ENCODE peak calls at places on chromosomes 13 and 19, in six cellular contexts. One of them, this sample, is unnamed.

GRCh38 chr19:35486268-35486708 is 4.0 kb downstream of the KRTDAP start:
- DNase-seq in tibial nerve: no peak
- DNase-seq in BJ: no peak
- DNase-seq in lung: no peak
- DNase-seq in astrocyte of the spinal cord: no peak
- DNase-seq in left lung: no peak
- DNase-seq in this sample: no peak

GRCh38 chr19:2176336-2176994 is 12.7 kb downstream of the DOT1L start:
- DNase-seq in lung: peak
- DNase-seq in astrocyte of the spinal cord: no peak
- DNase-seq in left lung: peak
- DNase-seq in BJ: no peak
- DNase-seq in tibial nerve: no peak
- DNase-seq in this sample: no peak

GRCh38 chr19:4557971-4558941 is 1.2 kb downstream of the SEMA6B start:
- DNase-seq in left lung: no peak
- DNase-seq in tibial nerve: no peak
- DNase-seq in BJ: no peak
- DNase-seq in lung: no peak
- DNase-seq in astrocyte of the spinal cord: no peak
- DNase-seq in this sample: no peak

GRCh38 chr19:4543856-4544647 is 4.2 kb upstream of the LRG1 start:
- DNase-seq in astrocyte of the spinal cord: no peak
- DNase-seq in tibial nerve: no peak
- DNase-seq in left lung: no peak
- DNase-seq in BJ: no peak
- DNase-seq in lung: no peak
- DNase-seq in this sample: no peak

GRCh38 chr19:10116085-10116865 is 3.4 kb downstream of the EIF3G start:
- DNase-seq in left lung: no peak
- DNase-seq in BJ: no peak
- DNase-seq in tibial nerve: no peak
- DNase-seq in astrocyte of the spinal cord: no peak
- DNase-seq in lung: no peak
- DNase-seq in this sample: no peak

GRCh38 chr13:55602784-55603183 is 1537.9 kb upstream of the PRR20A start:
- DNase-seq in lung: no peak
- DNase-seq in left lung: no peak
- DNase-seq in tibial nerve: no peak
- DNase-seq in astrocyte of the spinal cord: no peak
- DNase-seq in BJ: no peak
- DNase-seq in this sample: no peak

GRCh38 chr19:46180701-46181385 is 32.8 kb downstream of the IGFL2 start:
- DNase-seq in astrocyte of the spinal cord: peak
- DNase-seq in BJ: no peak
- DNase-seq in lung: no peak
- DNase-seq in tibial nerve: no peak
- DNase-seq in left lung: no peak
- DNase-seq in this sample: peak

GRCh38 chr13:48571121-48571901 is 38.4 kb upstream of the RCBTB2 start:
- DNase-seq in lung: no peak
- DNase-seq in astrocyte of the spinal cord: peak
- DNase-seq in left lung: no peak
- DNase-seq in BJ: no peak
- DNase-seq in tibial nerve: no peak
- DNase-seq in this sample: no peak

GRCh38 chr19:12052571-12053169 is at the start of gene ZNF878:
- DNase-seq in BJ: peak
- DNase-seq in lung: peak
- DNase-seq in astrocyte of the spinal cord: peak
- DNase-seq in tibial nerve: peak
- DNase-seq in left lung: peak
- DNase-seq in this sample: peak

GRCh38 chr13:52738719-52739467 is 727 bp downstream of the CNMD start:
- DNase-seq in tibial nerve: no peak
- DNase-seq in BJ: no peak
- DNase-seq in left lung: no peak
- DNase-seq in astrocyte of the spinal cord: no peak
- DNase-seq in lung: no peak
- DNase-seq in this sample: no peak

GRCh38 chr13:27311518-27312208 is 41.0 kb downstream of the RASL11A start:
- DNase-seq in lung: no peak
- DNase-seq in BJ: no peak
- DNase-seq in left lung: no peak
- DNase-seq in astrocyte of the spinal cord: no peak
- DNase-seq in tibial nerve: no peak
- DNase-seq in this sample: no peak

GRCh38 chr19:3776479-3777040 is 4.5 kb upstream of the RAX2 start:
- DNase-seq in BJ: no peak
- DNase-seq in astrocyte of the spinal cord: no peak
- DNase-seq in left lung: no peak
- DNase-seq in lung: no peak
- DNase-seq in tibial nerve: no peak
- DNase-seq in this sample: no peak

GRCh38 chr19:6484831-6485230 is 3.2 kb upstream of the DENND1C start:
- DNase-seq in lung: no peak
- DNase-seq in tibial nerve: no peak
- DNase-seq in astrocyte of the spinal cord: no peak
- DNase-seq in left lung: no peak
- DNase-seq in BJ: no peak
- DNase-seq in this sample: no peak

GRCh38 chr13:106899444-106899843 is 331.5 kb upstream of the ARGLU1 start:
- DNase-seq in BJ: no peak
- DNase-seq in left lung: no peak
- DNase-seq in lung: no peak
- DNase-seq in astrocyte of the spinal cord: no peak
- DNase-seq in tibial nerve: no peak
- DNase-seq in this sample: no peak

GRCh38 chr19:47446534-47447469 is 24.9 kb downstream of the SLC8A2 start:
- DNase-seq in astrocyte of the spinal cord: no peak
- DNase-seq in BJ: no peak
- DNase-seq in tibial nerve: no peak
- DNase-seq in left lung: no peak
- DNase-seq in lung: peak
- DNase-seq in this sample: no peak

GRCh38 chr13:111008351-111008750 is 93.5 kb upstream of the ANKRD10 start:
- DNase-seq in tibial nerve: no peak
- DNase-seq in lung: no peak
- DNase-seq in astrocyte of the spinal cord: no peak
- DNase-seq in left lung: no peak
- DNase-seq in BJ: no peak
- DNase-seq in this sample: no peak

GRCh38 chr13:48902421-48902820 is 73.3 kb upstream of the FNDC3A start:
- DNase-seq in tibial nerve: no peak
- DNase-seq in astrocyte of the spinal cord: no peak
- DNase-seq in BJ: no peak
- DNase-seq in lung: no peak
- DNase-seq in left lung: peak
- DNase-seq in this sample: no peak

GRCh38 chr19:1394252-1395193 is 6.8 kb downstream of the GAMT start:
- DNase-seq in lung: no peak
- DNase-seq in tibial nerve: no peak
- DNase-seq in BJ: no peak
- DNase-seq in left lung: no peak
- DNase-seq in astrocyte of the spinal cord: no peak
- DNase-seq in this sample: no peak

GRCh38 chr13:109818891-109819290 is 32.5 kb upstream of the IRS2 start:
- DNase-seq in astrocyte of the spinal cord: no peak
- DNase-seq in BJ: no peak
- DNase-seq in lung: no peak
- DNase-seq in tibial nerve: no peak
- DNase-seq in left lung: no peak
- DNase-seq in this sample: no peak

GRCh38 chr19:52995711-52996110 is 18.0 kb upstream of the ERVV-1 start:
- DNase-seq in lung: no peak
- DNase-seq in BJ: no peak
- DNase-seq in tibial nerve: no peak
- DNase-seq in astrocyte of the spinal cord: no peak
- DNase-seq in left lung: no peak
- DNase-seq in this sample: no peak

GRCh38 chr13:106835477-106835876 is 267.5 kb upstream of the ARGLU1 start:
- DNase-seq in left lung: no peak
- DNase-seq in BJ: no peak
- DNase-seq in lung: no peak
- DNase-seq in astrocyte of the spinal cord: no peak
- DNase-seq in tibial nerve: no peak
- DNase-seq in this sample: no peak

GRCh38 chr19:56133858-56134654 is 7.0 kb upstream of the ZNF444 start:
- DNase-seq in tibial nerve: no peak
- DNase-seq in astrocyte of the spinal cord: no peak
- DNase-seq in BJ: no peak
- DNase-seq in left lung: peak
- DNase-seq in lung: peak
- DNase-seq in this sample: peak

GRCh38 chr13:49259586-49259985 is 11.9 kb downstream of the CDADC1 start:
- DNase-seq in tibial nerve: no peak
- DNase-seq in left lung: no peak
- DNase-seq in BJ: no peak
- DNase-seq in lung: no peak
- DNase-seq in astrocyte of the spinal cord: no peak
- DNase-seq in this sample: no peak

GRCh38 chr13:60448907-60449510 is 52.0 kb downstream of the TDRD3 start:
- DNase-seq in tibial nerve: no peak
- DNase-seq in BJ: peak
- DNase-seq in left lung: no peak
- DNase-seq in astrocyte of the spinal cord: peak
- DNase-seq in lung: no peak
- DNase-seq in this sample: no peak

GRCh38 chr19:16628984-16629691 is 1.1 kb upstream of the MED26 start:
- DNase-seq in astrocyte of the spinal cord: peak
- DNase-seq in tibial nerve: no peak
- DNase-seq in left lung: no peak
- DNase-seq in BJ: peak
- DNase-seq in lung: no peak
- DNase-seq in this sample: no peak

GRCh38 chr13:31588331-31588730 is 151.0 kb upstream of the RXFP2 start:
- DNase-seq in left lung: no peak
- DNase-seq in astrocyte of the spinal cord: no peak
- DNase-seq in BJ: no peak
- DNase-seq in lung: no peak
- DNase-seq in tibial nerve: no peak
- DNase-seq in this sample: no peak

GRCh38 chr13:31797154-31797775 is 57.9 kb downstream of the RXFP2 start:
- DNase-seq in tibial nerve: no peak
- DNase-seq in lung: no peak
- DNase-seq in left lung: no peak
- DNase-seq in BJ: no peak
- DNase-seq in astrocyte of the spinal cord: peak
- DNase-seq in this sample: no peak

GRCh38 chr13:33017410-33017929 is 1.2 kb downstream of the KL start:
- DNase-seq in left lung: no peak
- DNase-seq in BJ: no peak
- DNase-seq in tibial nerve: peak
- DNase-seq in astrocyte of the spinal cord: peak
- DNase-seq in lung: no peak
- DNase-seq in this sample: no peak

GRCh38 chr19:14474827-14475226 is 327 bp downstream of the PTGER1 start:
- DNase-seq in astrocyte of the spinal cord: no peak
- DNase-seq in BJ: no peak
- DNase-seq in lung: no peak
- DNase-seq in left lung: no peak
- DNase-seq in tibial nerve: no peak
- DNase-seq in this sample: no peak
- H3K4me3 ChIP-seq in astrocyte of the spinal cord: peak
- H3K4me3 ChIP-seq in BJ: peak
- H3K4me3 ChIP-seq in lung: no peak
- H3K4me3 ChIP-seq in left lung: no peak
- H3K4me3 ChIP-seq in tibial nerve: no peak
- H3K4me3 ChIP-seq in this sample: no peak

DNA sequence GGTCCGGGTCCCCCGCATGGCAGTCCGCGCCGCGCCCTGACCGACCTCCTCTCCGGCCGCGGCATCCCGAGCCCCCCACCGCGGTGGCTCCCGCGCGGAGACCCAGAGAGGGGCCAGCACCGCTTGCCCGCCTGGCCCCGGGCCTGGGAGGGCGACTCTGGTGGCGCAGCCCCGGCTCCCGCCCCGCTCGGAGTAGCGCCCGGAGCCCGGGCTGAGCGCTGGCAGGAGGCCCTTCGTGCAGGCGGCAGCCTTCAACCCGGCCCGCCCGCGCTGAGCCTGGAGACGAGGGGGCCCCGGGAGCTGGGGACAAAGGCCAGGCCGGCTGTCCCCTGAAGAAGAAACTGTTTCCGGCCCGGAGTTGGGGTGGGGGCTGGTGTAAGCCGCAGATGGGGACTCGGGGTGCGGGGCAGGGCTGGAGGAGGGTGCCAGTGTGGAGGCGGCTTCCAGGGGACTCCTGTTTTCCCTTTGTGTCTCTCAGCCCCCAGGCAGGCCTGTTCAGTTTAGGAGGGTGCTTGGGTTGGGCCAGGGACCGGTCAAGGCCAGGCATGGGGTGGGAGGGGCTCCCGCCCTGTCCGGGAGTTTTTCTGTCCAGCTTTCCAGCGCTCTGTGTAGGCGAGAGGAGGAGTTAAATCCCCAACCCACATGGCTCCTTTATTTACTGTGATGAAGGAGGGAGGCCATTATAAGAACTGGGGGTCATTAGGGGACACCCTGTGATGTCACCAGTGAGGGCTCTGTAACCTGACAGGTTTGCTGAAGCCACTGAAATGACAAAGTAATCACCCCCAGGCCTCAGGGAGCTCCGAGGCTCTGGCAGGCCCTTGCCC is 967 bp downstream of the LRP3 start:
- DNase-seq in BJ: no peak
- DNase-seq in lung: no peak
- DNase-seq in astrocyte of the spinal cord: peak
- DNase-seq in tibial nerve: no peak
- DNase-seq in left lung: no peak
- DNase-seq in this sample: peak
- H3K4me3 ChIP-seq in BJ: peak
- H3K4me3 ChIP-seq in lung: peak
- H3K4me3 ChIP-seq in astrocyte of the spinal cord: peak
- H3K4me3 ChIP-seq in tibial nerve: peak
- H3K4me3 ChIP-seq in left lung: peak
- H3K4me3 ChIP-seq in this sample: peak

DNA sequence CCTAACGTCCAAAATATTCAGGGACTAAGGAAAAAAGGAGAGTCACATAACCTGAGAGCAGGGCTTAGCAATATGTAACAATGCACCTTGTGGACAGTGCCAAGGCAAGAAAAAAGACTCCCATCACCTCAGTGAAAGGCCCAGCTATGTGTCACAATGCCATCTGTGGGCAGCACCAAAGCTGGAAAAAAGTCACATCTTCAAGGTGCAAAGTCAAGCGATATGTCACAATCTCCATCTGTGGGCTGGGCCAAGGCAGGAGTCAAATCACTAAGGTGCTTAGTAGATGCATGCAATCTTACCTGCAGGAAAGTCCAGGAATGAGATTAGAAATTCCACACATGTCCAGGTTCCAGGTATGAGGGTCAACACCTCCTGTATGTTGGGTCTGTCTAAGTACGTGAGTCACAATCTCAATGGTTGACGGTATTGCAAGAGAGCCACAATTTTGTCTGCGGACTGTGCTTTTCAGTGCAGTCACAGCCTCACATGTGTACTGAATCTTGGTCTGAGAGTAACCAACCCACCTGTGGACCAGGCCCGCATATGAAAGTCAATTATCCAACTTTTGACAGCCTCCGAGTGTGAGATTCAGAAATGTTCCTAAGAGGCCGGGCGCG is 14.8 kb upstream of the ZNF43 start:
- DNase-seq in left lung: no peak
- DNase-seq in astrocyte of the spinal cord: no peak
- DNase-seq in tibial nerve: no peak
- DNase-seq in lung: no peak
- DNase-seq in BJ: no peak
- DNase-seq in this sample: no peak
- H3K4me3 ChIP-seq in left lung: peak
- H3K4me3 ChIP-seq in astrocyte of the spinal cord: peak
- H3K4me3 ChIP-seq in tibial nerve: peak
- H3K4me3 ChIP-seq in lung: peak
- H3K4me3 ChIP-seq in BJ: peak
- H3K4me3 ChIP-seq in this sample: peak

GRCh38 chr19:42199440-42200115 is 17.9 kb downstream of the DEDD2 start:
- DNase-seq in astrocyte of the spinal cord: no peak
- DNase-seq in left lung: peak
- DNase-seq in tibial nerve: no peak
- DNase-seq in lung: peak
- DNase-seq in BJ: no peak
- DNase-seq in this sample: no peak
- H3K4me3 ChIP-seq in astrocyte of the spinal cord: no peak
- H3K4me3 ChIP-seq in left lung: no peak
- H3K4me3 ChIP-seq in tibial nerve: no peak
- H3K4me3 ChIP-seq in lung: no peak
- H3K4me3 ChIP-seq in BJ: no peak
- H3K4me3 ChIP-seq in this sample: no peak

This sample was measured in MG63.